ENCODE peak calls at places on chromosomes 12 and 14, in ten cellular contexts. J is PC-3, Z is GM23248, T is GM23338, I is MM.1S, D is PC-9, N is HCT116, E is Karpas-422, P is SK-N-SH, C is OCI-LY7. H is an unnamed sample.

GRCh38 chr14:105748204-105748578 is 221.8 kb downstream of the TMEM121 start:
- DNase-seq in J (peak; percentile 55), Z (peak; percentile 16), T (no peak), I (no peak), D (no peak), N (no peak), E (no peak), P (no peak), C (no peak), H (no peak)

GRCh38 chr12:67991158-67991557 is 1.9 kb downstream of the IFNG-AS1 start:
- DNase-seq in J (no peak), Z (no peak), T (no peak), I (peak; percentile 81), D (no peak), N (no peak), E (no peak), P (no peak), C (peak; percentile 77), H (no peak)

GRCh38 chr12:74646831-74647230 is 109.2 kb downstream of the ATXN7L3B start:
- DNase-seq in J (peak; percentile 48), Z (peak; percentile 7), T (peak; percentile 17), I (peak; percentile 39), D (no peak), N (peak; percentile 37), E (peak; percentile 74), P (no peak), C (peak; percentile 28), H (peak; percentile 17)

GRCh38 chr12:6538420-6539275 is 4.3 kb downstream of the GAPDH start:
- DNase-seq in J (peak; percentile 16), Z (peak; percentile 50), T (peak; percentile 49), I (peak; percentile 27), D (peak; percentile 21), N (no peak), E (peak; percentile 95), P (peak; percentile 40), C (peak; percentile 48), H (no peak)

GRCh38 chr12:65822732-65823480 is 1.4 kb upstream of the HMGA2 start:
- DNase-seq in J (peak; percentile 82), Z (peak; percentile 42), T (peak; percentile 89), I (no peak), D (peak; percentile 17), N (peak; percentile 84), E (no peak), P (peak; percentile 11), C (no peak), H (peak; percentile 71)

GRCh38 chr12:120631097-120631496 is 9.3 kb upstream of the CABP1 start:
- DNase-seq in J (no peak), Z (no peak), T (no peak), I (no peak), D (no peak), N (no peak), E (no peak), P (no peak), C (no peak), H (no peak)

GRCh38 chr14:92472860-92473259 is 40.7 kb upstream of the RIN3 start:
- DNase-seq in J (no peak), Z (peak; percentile 31), T (no peak), I (no peak), D (no peak), N (no peak), E (no peak), P (no peak), C (no peak), H (no peak)

GRCh38 chr12:57868870-57869609 is 22.5 kb upstream of the CTDSP2 start:
- DNase-seq in J (no peak), Z (peak; percentile 73), T (peak; percentile 52), I (no peak), D (no peak), N (no peak), E (no peak), P (peak; percentile 67), C (no peak), H (no peak)

GRCh38 chr14:36224176-36224575 is 47.7 kb upstream of the PTCSC3 start:
- DNase-seq in J (peak; percentile 30), Z (no peak), T (no peak), I (no peak), D (no peak), N (no peak), E (no peak), P (no peak), C (no peak), H (no peak)

GRCh38 chr12:47735649-47736048 is 10.4 kb upstream of the ENDOU start:
- DNase-seq in J (no peak), Z (peak; percentile 55), T (no peak), I (no peak), D (no peak), N (no peak), E (no peak), P (no peak), C (no peak), H (no peak)

GRCh38 chr14:105166571-105167302 is 1.8 kb downstream of the JAG2 start:
- DNase-seq in J (no peak), Z (no peak), T (no peak), I (no peak), D (no peak), N (no peak), E (no peak), P (no peak), C (no peak), H (no peak)

GRCh38 chr12:94768398-94769039 is 118.2 kb upstream of the TMCC3 start:
- DNase-seq in J (no peak), Z (no peak), T (no peak), I (no peak), D (no peak), N (no peak), E (peak; percentile 86), P (no peak), C (peak; percentile 74), H (no peak)

GRCh38 chr12:105057174-105057573 is 27.1 kb downstream of the ALDH1L2 start:
- DNase-seq in J (peak; percentile 57), Z (peak; percentile 28), T (no peak), I (no peak), D (no peak), N (no peak), E (no peak), P (no peak), C (no peak), H (no peak)

GRCh38 chr14:50107850-50108249 is 8.5 kb downstream of the VCPKMT start:
- DNase-seq in J (no peak), Z (no peak), T (peak; percentile 43), I (no peak), D (no peak), N (no peak), E (no peak), P (no peak), C (no peak), H (no peak)
- H3K9me2 ChIP-seq in J (no peaks in the 10 kb centered on the region), Z (no peaks in the 10 kb centered on the region), T (no peaks in the 10 kb centered on the region), I (no peaks in the 10 kb centered on the region), D (no peaks in the 10 kb centered on the region), N (no peaks in the 10 kb centered on the region), E (no peaks in the 10 kb centered on the region), P (no peaks in the 10 kb centered on the region), C (no peaks in the 10 kb centered on the region), H (no peaks in the 10 kb centered on the region)

DNA sequence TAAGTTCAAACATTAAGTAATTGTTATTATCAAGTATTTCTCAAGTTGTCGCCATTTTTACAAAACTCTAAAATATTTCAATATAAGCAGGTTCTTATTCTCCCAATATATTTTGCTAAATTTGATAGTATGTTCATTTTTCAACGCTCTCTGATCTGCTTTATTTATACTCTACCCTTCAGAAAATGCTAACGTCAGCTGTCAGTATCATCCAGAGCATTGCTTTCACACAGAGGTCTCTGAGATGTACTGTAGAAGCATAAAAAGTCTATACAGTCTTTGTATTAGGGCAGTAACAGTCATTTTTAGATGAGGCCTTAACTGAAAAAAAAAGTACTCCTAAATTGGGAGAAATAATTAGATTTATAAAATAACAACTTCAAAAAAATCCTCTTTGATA is 533.1 kb upstream of the LRFN5 start:
- DNase-seq in J (no peak), Z (no peak), T (no peak), I (no peak), D (no peak), N (no peak), E (no peak), P (no peak), C (no peak), H (no peak)
- H3K9me2 ChIP-seq in J (no peaks in the 10 kb centered on the region), Z (no peaks in the 10 kb centered on the region), T (no peaks in the 10 kb centered on the region), I (no peaks in the 10 kb centered on the region), D (no peaks in the 10 kb centered on the region), N (no peaks in the 10 kb centered on the region), E (no peaks in the 10 kb centered on the region), P (no peaks in the 10 kb centered on the region), C (no peaks in the 10 kb centered on the region), H (no peaks in the 10 kb centered on the region)

GRCh38 chr12:14698555-14698954 is 2.2 kb upstream of the GUCY2C start:
- DNase-seq in J (no peak), Z (no peak), T (no peak), I (no peak), D (no peak), N (no peak), E (no peak), P (no peak), C (no peak), H (no peak)

GRCh38 chr12:14696265-14696741 is at the start of gene GUCY2C:
- DNase-seq in J (no peak), Z (no peak), T (no peak), I (no peak), D (no peak), N (no peak), E (no peak), P (no peak), C (no peak), H (peak; percentile 67)

GRCh38 chr12:14694145-14694544 is 2.3 kb downstream of the GUCY2C start:
- DNase-seq in J (no peak), Z (no peak), T (no peak), I (no peak), D (no peak), N (no peak), E (no peak), P (no peak), C (no peak), H (no peak)

GRCh38 chr12:14693116-14693515 is 3.3 kb downstream of the GUCY2C start:
- DNase-seq in J (no peak), Z (no peak), T (no peak), I (no peak), D (no peak), N (no peak), E (no peak), P (no peak), C (no peak), H (no peak)

DNA sequence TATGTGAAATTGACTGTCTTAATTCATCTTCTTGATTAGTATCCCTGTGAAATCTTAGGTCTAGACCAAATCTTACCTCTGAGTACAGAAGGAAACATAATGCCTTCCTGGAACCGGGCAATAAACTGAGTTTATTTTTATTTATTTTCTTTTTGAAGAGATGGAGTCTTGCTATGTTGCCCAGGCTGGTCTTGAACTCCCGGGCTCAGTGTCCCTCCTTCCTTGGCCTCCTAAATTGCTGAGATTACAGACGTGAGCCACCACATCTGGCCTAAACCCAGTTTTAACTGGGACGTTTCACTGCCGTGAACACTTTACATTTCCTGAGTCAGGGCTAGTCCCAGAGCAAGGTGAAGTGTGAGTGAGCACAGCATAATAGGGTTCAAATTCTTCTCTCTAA is 714 bp downstream of the GUCY2C start:
- DNase-seq in J (no peak), Z (no peak), T (no peak), I (no peak), D (no peak), N (no peak), E (peak; percentile 31), P (no peak), C (no peak), H (no peak)
- H3K9me2 ChIP-seq in J (no peaks in the 10 kb centered on the region), Z (no peaks in the 10 kb centered on the region), T (no peaks in the 10 kb centered on the region), I (no peaks in the 10 kb centered on the region), D (no peaks in the 10 kb centered on the region), N (no peaks in the 10 kb centered on the region), E (no peaks in the 10 kb centered on the region), P (no peaks in the 10 kb centered on the region), C (no peaks in the 10 kb centered on the region), H (no peaks in the 10 kb centered on the region)

GRCh38 chr14:67280506-67280905 is 39.3 kb downstream of the PALS1 start:
- DNase-seq in J (no peak), Z (no peak), T (no peak), I (no peak), D (no peak), N (no peak), E (no peak), P (no peak), C (no peak), H (no peak)

GRCh38 chr14:67285876-67286452 is 44.7 kb downstream of the PALS1 start:
- DNase-seq in J (peak; percentile 86), Z (peak; percentile 62), T (peak; percentile 82), I (peak; percentile 13), D (no peak), N (peak; percentile 39), E (peak; percentile 84), P (peak; percentile 29), C (peak; percentile 54), H (peak; percentile 77)
- H3K9me2 ChIP-seq in J (no peaks in the 10 kb centered on the region), Z (no peaks in the 10 kb centered on the region), T (no peaks in the 10 kb centered on the region), I (no peaks in the 10 kb centered on the region), D (no peaks in the 10 kb centered on the region), N (no peaks in the 10 kb centered on the region), E (no peaks in the 10 kb centered on the region), P (no peaks in the 10 kb centered on the region), C (no peaks in the 10 kb centered on the region), H (no peaks in the 10 kb centered on the region)

H was measured in hepatocyte.